ENCODE peak calls at places on chromosomes 13 and 19, in seven cellular contexts. K is lung, J is mammary epithelial cell, S is PC-9, V is cardiac muscle cell, H is transverse colon, A is AG04450. L is an unnamed sample.

GRCh38 chr19:17749912-17750317 is 1.4 kb upstream of the FCHO1 start:
- DNase-seq in K (no peak), J (no peak), A (no peak), V (no peak), H (no peak), S (no peak), L (peak)

GRCh38 chr19:3094638-3095374 is 644 bp downstream of the GNA11 start:
- DNase-seq in K (no peak), V (peak), H (no peak), A (no peak), S (no peak), J (peak), L (peak)

GRCh38 chr13:41060723-41061074 is 610 bp upstream of the WBP4 start:
- DNase-seq in K (peak), A (no peak), V (peak), H (peak), J (peak), S (peak), L (peak)

GRCh38 chr13:102825921-102826706 is 19.7 kb upstream of the ERCC5 start:
- DNase-seq in A (peak), K (no peak), J (peak), H (no peak), V (peak), S (peak), L (peak)

GRCh38 chr13:42027286-42027685 is 21.2 kb upstream of the DGKH start:
- DNase-seq in J (no peak), K (no peak), S (no peak), H (no peak), A (no peak), V (no peak), L (no peak)

GRCh38 chr19:54481326-54481930 is 8.3 kb upstream of the CDC42EP5 start:
- DNase-seq in J (peak), S (peak), K (no peak), H (no peak), V (peak), A (no peak), L (peak)

GRCh38 chr19:46067691-46068090 is 26.9 kb upstream of the IGFL4 start:
- DNase-seq in J (peak), K (no peak), H (no peak), V (no peak), A (no peak), S (no peak), L (no peak)

GRCh38 chr13:24742294-24742693 is 21.7 kb upstream of the RNF17 start:
- DNase-seq in V (peak), J (peak), K (no peak), H (no peak), S (no peak), A (no peak), L (no peak)

GRCh38 chr13:99486996-99487395 is 14.3 kb upstream of the TM9SF2 start:
- DNase-seq in V (no peak), J (no peak), K (no peak), A (no peak), S (no peak), H (no peak), L (no peak)

GRCh38 chr19:17860331-17860992 is 752 bp downstream of the RPL18A start:
- DNase-seq in J (no peak), V (no peak), K (no peak), A (no peak), S (no peak), H (no peak), L (no peak)

GRCh38 chr19:1264801-1265610 is 4.1 kb upstream of the CIRBP start:
- DNase-seq in V (peak), J (peak), H (peak), A (no peak), K (peak), S (peak), L (peak)

GRCh38 chr19:44618640-44619357 is 5.4 kb downstream of the IGSF23 start:
- DNase-seq in V (no peak), H (no peak), A (no peak), J (no peak), S (no peak), K (no peak), L (no peak)

GRCh38 chr19:19530423-19530804 is 1.7 kb downstream of the YJEFN3 start:
- DNase-seq in S (no peak), V (peak), J (no peak), A (no peak), H (no peak), K (no peak), L (peak)

GRCh38 chr19:16104722-16105121 is 7.0 kb upstream of the RAB8A start:
- DNase-seq in K (no peak), A (no peak), S (no peak), V (no peak), H (no peak), J (no peak), L (peak)

GRCh38 chr13:54733639-54734038 is 1705.0 kb downstream of the OLFM4 start:
- DNase-seq in A (no peak), S (no peak), H (no peak), K (no peak), V (no peak), J (no peak), L (no peak)

GRCh38 chr19:2170219-2170618 is 6.5 kb downstream of the DOT1L start:
- DNase-seq in S (no peak), K (no peak), A (no peak), V (no peak), H (no peak), J (no peak), L (no peak)

GRCh38 chr19:38385804-38386257 is 2.0 kb downstream of the GGN start:
- DNase-seq in J (no peak), A (no peak), H (no peak), S (no peak), V (no peak), K (no peak), L (no peak)

GRCh38 chr19:38385057-38385803 is 2.6 kb downstream of the GGN start:
- DNase-seq in J (no peak), A (no peak), V (no peak), S (no peak), H (no peak), K (no peak), L (no peak)

GRCh38 chr19:38386968-38387549 is 775 bp downstream of the GGN start:
- DNase-seq in H (no peak), A (no peak), K (no peak), V (peak), J (no peak), S (no peak), L (peak)

GRCh38 chr19:38387550-38388309 is at the start of gene GGN:
- DNase-seq in J (peak), V (peak), A (peak), H (peak), S (peak), K (peak), L (peak)

DNA sequence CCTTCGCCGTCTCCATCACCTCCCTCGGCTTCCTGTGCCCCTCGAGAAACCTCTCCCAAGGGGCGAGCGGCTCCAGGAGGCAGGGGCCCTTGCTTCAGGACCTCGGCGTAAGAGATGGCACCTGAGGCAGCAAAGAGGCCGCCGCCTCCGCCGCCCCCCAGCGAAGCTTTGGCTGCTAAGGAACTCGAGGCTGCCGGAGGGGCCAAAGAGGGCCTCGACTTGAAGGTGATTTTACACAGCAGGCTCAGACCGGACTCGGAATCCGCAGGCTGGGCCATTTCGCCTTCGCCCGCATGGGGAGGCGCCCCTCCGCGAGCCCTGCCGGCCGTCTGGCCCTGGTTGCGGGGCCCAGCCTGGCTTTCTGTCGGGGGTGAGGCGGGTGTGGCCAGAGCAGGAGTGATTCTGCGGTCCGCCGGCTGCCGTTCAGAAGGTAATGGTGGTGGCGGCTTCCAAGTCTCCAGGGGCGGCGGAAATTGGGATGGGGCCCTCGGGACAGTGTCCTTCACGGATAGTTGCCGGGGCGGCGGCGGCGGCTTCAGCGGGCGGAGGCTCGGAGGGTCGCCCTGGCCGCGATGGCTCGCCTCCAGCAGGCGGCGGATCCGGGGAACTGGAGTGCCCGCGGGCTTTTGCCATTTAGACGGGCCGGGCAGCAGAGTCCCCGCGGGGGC is 1.4 kb downstream of the GGN start:
- DNase-seq in A (no peak), J (no peak), S (no peak), K (no peak), V (no peak), H (no peak), L (no peak)
- H3K4me3 ChIP-seq in A (no peak), J (no peak), S (no peak), K (no peak), V (no peak), H (no peak), L (no peak)

GRCh38 chr13:35225582-35225981 is 250.9 kb downstream of the MAB21L1 start:
- DNase-seq in J (no peak), V (no peak), H (no peak), K (no peak), S (no peak), A (no peak), L (no peak)
- TF ChIP-seq CTCF in J (no peak), V (no peak), H (no peak), K (no peak), S (no peak), A (no peak), L (no peak)

DNA sequence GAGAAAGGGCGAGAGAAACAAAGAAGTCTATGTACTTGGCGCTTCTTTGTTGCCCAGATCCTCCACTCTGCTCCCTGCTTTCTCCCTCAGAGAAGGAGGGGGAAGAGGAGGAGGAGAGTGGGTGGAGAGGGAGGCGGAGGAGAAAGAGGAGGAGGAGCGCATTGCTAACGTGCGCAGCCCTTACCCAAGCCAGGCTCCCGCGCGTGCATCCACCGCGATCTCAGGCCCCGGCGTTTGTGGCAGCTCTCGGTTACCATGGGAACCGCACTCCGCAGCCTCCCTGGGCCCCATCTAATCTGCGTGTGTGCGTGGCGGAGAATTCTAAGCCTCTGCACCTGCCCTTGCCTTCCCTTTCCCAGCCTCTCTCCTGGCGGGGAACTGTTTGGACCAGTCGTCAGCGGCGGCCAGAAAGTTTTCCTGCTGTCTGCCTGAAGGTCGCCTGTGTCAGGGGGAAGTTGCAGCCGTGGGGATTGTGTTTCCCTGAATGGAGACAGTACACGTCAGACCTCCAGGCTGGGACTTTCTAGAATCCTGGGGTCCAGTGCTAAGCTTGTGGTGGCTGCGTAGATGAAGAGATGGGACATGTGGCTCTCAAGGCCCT is at the start of gene ERICH6B:
- DNase-seq in H (no peak), J (no peak), S (no peak), A (no peak), K (no peak), V (peak), L (peak)
- H3K4me3 ChIP-seq in H (no peak), J (no peak), S (no peak), A (no peak), K (no peak), V (peak), L (no peak)

GRCh38 chr13:49652691-49653305 is 24.5 kb downstream of the ARL11 start:
- DNase-seq in J (no peak), H (peak), V (peak), K (no peak), S (peak), A (no peak), L (peak)
- TF ChIP-seq CTCF in J (peak), H (peak), V (peak), K (peak), S (peak), A (peak), L (peak)

DNA sequence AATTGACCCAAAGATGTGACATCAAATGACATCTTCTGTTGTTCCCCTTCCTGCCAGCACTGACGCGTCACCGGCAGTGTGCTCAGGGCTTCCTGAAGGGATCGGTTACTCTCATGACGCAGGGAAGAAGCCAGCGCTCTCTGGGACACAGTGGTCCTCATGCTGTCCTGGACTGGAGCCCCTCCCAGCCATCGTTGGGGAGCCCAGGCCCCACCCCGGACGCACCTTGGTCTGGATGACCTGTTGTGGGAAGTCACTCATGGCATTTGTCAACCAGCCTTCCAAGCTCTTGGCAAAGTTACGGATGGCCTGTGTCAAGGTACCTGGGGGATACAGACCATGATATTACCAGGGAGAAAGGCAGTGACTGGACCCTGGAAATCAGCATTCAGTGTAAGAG is 26.0 kb upstream of the RANBP3 start:
- DNase-seq in H (no peak), V (no peak), J (no peak), S (no peak), K (no peak), A (no peak), L (no peak)
- H3K4me3 ChIP-seq in H (no peak), V (no peak), J (no peak), S (no peak), K (no peak), A (no peak), L (no peak)

DNA sequence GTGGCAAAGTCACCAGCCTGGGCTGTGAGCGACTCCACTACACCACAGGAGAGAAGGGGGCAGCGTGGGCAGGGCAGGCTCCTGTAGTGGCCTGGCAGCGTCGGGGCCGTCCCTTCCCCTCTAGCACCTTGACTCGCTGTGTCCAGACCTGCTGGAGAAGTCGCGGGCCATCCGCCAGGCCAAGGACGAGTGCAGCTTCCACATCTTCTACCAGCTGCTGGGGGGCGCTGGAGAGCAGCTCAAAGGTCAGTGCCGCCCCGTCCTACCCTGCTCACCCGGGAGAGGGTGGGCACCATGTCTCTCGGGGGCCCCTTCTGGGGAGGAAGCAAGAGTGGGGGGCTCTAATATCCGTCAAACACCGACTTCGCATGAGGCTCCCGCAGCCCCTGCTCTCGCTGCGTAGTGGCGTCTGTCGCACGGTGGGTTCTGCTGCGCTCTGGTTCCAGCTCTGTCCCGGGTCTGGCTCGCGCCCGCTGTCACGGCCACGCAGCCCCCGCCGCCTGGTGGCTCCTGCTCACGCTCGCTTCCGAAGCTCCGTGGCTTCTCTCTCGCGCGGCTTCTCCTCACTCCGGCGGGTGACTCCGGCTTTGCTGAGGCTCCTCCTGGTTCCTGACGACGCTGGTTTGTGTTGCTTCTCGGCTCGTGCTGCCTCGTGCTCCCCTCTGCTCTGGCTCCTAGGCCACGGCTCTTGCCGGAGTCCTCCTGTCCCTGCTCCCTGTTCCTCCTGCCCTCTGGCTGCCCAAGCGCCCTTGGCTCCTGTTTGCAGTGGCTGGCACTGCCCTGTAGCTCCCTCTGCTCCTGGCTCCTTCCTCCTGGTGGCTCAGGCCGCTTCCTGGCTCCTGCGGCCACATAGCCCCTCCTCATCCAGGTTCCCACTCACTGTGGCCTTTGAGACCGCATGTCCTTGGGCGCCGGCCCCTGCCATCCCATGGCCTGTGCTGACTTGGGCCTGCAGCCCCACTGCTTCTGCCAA is 27.2 kb downstream of the MYH14 start:
- DNase-seq in H (no peak), A (no peak), J (no peak), K (no peak), V (no peak), S (no peak), L (no peak)
- TF ChIP-seq CTCF in H (no peak), A (no peak), J (no peak), K (no peak), V (no peak), S (no peak), L (no peak)

DNA sequence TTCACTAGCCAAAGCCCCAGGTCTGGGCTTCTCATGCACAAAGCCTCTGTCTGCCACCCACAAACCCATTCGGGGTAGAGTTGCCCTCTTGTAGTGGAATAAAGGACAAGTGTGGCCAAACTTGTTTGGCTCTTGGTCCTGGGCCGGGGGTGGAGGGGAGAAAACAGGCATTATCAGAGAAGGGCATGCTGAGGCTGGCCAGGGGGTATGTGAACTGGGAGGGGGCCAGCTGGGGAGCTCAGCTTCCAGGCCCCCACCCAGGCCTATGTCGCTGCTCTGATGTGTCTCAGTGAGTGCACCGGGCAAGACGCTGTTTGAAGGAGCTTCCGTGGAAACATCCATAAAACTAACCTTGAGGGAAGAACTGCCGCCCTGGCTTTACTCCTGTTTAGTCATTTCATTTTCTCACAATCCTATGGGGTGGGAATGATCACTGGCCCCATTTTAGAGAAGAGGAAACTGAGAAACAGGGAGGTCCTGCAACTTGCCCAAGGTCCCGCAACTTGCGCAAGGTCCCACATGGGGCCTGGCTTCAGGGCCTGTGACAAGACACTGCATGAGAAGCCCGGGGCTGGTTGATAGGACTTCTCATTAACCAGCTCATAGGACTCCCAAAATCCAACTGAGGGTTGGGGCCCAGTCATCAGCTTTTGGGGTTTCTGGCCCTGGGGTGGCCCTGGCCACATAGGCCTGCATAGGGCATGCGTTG is 30.8 kb downstream of the CCNE1 start:
- DNase-seq in A (no peak), S (no peak), H (no peak), K (no peak), V (no peak), J (no peak), L (no peak)
- H3K4me3 ChIP-seq in A (no peak), S (no peak), H (no peak), K (no peak), V (no peak), J (no peak), L (no peak)

GRCh38 chr19:13150187-13150918 is at the start of the genes IER2 and STX10:
- DNase-seq in V (peak), K (peak), J (peak), S (peak), H (peak), A (peak), L (peak)

GRCh38 chr19:13152356-13152853 is 2.2 kb downstream of the IER2 start:
- DNase-seq in K (no peak), A (no peak), J (no peak), H (no peak), S (no peak), V (no peak), L (no peak)

GRCh38 chr19:13150919-13151604 is 851 bp downstream of the IER2 start:
- DNase-seq in K (peak), J (no peak), A (no peak), S (no peak), V (peak), H (no peak), L (no peak)

GRCh38 chr19:13151605-13152355 is 1.6 kb downstream of the IER2 start:
- DNase-seq in A (peak), V (peak), K (peak), S (peak), H (peak), J (peak), L (peak)

GRCh38 chr19:13149628-13150186 is 468 bp downstream of the STX10 start:
- DNase-seq in J (peak), A (no peak), V (peak), H (peak), K (peak), S (peak), L (no peak)
- TF ChIP-seq CTCF in J (no peak), A (no peak), V (no peak), H (no peak), K (no peak), S (no peak), L (no peak)

L was measured in fibroblast of mammary gland.